ENCODE peak calls at places on chromosomes 4 and X, in four cellular contexts. One of them, this sample, is unnamed.

GRCh38 chr4:4990857-4991540 is 28.3 kb downstream of the CYTL1 start:
- DNase-seq in lower leg skin: peak
- DNase-seq in G401: no peak
- DNase-seq in thyroid gland: peak
- DNase-seq in this sample: peak

GRCh38 chr4:25978327-25978726 is 64.3 kb downstream of the SMIM20 start:
- DNase-seq in G401: no peak
- DNase-seq in lower leg skin: no peak
- DNase-seq in thyroid gland: no peak
- DNase-seq in this sample: no peak

GRCh38 chr4:138749303-138749702 is 266.3 kb upstream of the NOCT start:
- DNase-seq in thyroid gland: no peak
- DNase-seq in lower leg skin: no peak
- DNase-seq in G401: no peak
- DNase-seq in this sample: no peak

GRCh38 chrX:149629730-149630387 is 1.7 kb downstream of the TMEM185A start:
- DNase-seq in thyroid gland: no peak
- DNase-seq in lower leg skin: no peak
- DNase-seq in G401: no peak
- DNase-seq in this sample: no peak

GRCh38 chrX:25742334-25742733 is 395.8 kb upstream of the MAGEB18 start:
- DNase-seq in thyroid gland: no peak
- DNase-seq in G401: no peak
- DNase-seq in lower leg skin: no peak
- DNase-seq in this sample: no peak

GRCh38 chrX:110280954-110281353 is 36.9 kb downstream of the AMMECR1 start:
- DNase-seq in lower leg skin: no peak
- DNase-seq in thyroid gland: no peak
- DNase-seq in G401: no peak
- DNase-seq in this sample: peak

GRCh38 chrX:134026732-134027311 is 41.4 kb upstream of the GPC3 start:
- DNase-seq in lower leg skin: peak
- DNase-seq in G401: peak
- DNase-seq in thyroid gland: peak
- DNase-seq in this sample: peak

GRCh38 chr4:11250510-11250909 is 178.2 kb downstream of the HS3ST1 start:
- DNase-seq in thyroid gland: no peak
- DNase-seq in lower leg skin: no peak
- DNase-seq in G401: no peak
- DNase-seq in this sample: no peak

GRCh38 chrX:71532753-71533425 is at the start of gene OGT:
- DNase-seq in thyroid gland: peak
- DNase-seq in G401: peak
- DNase-seq in lower leg skin: peak
- DNase-seq in this sample: peak

GRCh38 chr4:7815562-7815961 is 124.1 kb downstream of the AFAP1 start:
- DNase-seq in lower leg skin: no peak
- DNase-seq in thyroid gland: no peak
- DNase-seq in G401: no peak
- DNase-seq in this sample: peak

GRCh38 chr4:103375278-103375677 is 177.1 kb upstream of the CENPE start:
- DNase-seq in G401: no peak
- DNase-seq in lower leg skin: no peak
- DNase-seq in thyroid gland: no peak
- DNase-seq in this sample: peak

GRCh38 chr4:113636438-113636818 is 125.1 kb downstream of the CAMK2D start:
- DNase-seq in lower leg skin: no peak
- DNase-seq in G401: no peak
- DNase-seq in thyroid gland: no peak
- DNase-seq in this sample: peak

GRCh38 chr4:176277162-176277904 is 8.3 kb upstream of the ASB5 start:
- DNase-seq in G401: peak
- DNase-seq in thyroid gland: peak
- DNase-seq in lower leg skin: no peak
- DNase-seq in this sample: peak

GRCh38 chrX:136586386-136586785 is 54.4 kb downstream of the VGLL1 start:
- DNase-seq in thyroid gland: no peak
- DNase-seq in G401: no peak
- DNase-seq in lower leg skin: no peak
- DNase-seq in this sample: peak

GRCh38 chr4:7677799-7678301 is 243.1 kb upstream of the PSAPL1 start:
- DNase-seq in G401: no peak
- DNase-seq in thyroid gland: no peak
- DNase-seq in lower leg skin: no peak
- DNase-seq in this sample: no peak

GRCh38 chrX:94977562-94977961 is 1303.6 kb downstream of the FAM133A start:
- DNase-seq in G401: no peak
- DNase-seq in lower leg skin: no peak
- DNase-seq in thyroid gland: peak
- DNase-seq in this sample: no peak

GRCh38 chrX:25191403-25191802 is 175.6 kb upstream of the ARX start:
- DNase-seq in thyroid gland: no peak
- DNase-seq in G401: no peak
- DNase-seq in lower leg skin: no peak
- DNase-seq in this sample: no peak

This sample was measured in A172.